ENCODE peak calls at places on chromosomes 1 and 21, in six cellular contexts. H, P, V, F, B and T are unnamed samples.
A peak's percentile ranks its signal among the peaks of the same experiment; 100 is the strongest.

GRCh38 chr1:12594966-12595838 is 22.8 kb downstream of the DHRS3 start:
- DNase-seq in F (peak; percentile 59), P (no peak), H (peak; percentile 70), B (peak; percentile 88), V (peak; percentile 68), T (no peak)

GRCh38 chr1:11804666-11805453 is 904 bp downstream of the MTHFR start:
- DNase-seq in P (peak; percentile 57), V (peak; percentile 63), H (peak; percentile 62), B (peak; percentile 63), F (peak; percentile 56), T (no peak)

GRCh38 chr1:108044318-108044717 is 79.3 kb upstream of the VAV3 start:
- DNase-seq in F (no peak), H (no peak), P (no peak), V (no peak), B (no peak), T (peak; percentile 16)

GRCh38 chr1:32060914-32061313 is 11.8 kb upstream of the TMEM39B start:
- DNase-seq in H (no peak), P (no peak), B (no peak), V (no peak), F (no peak), T (no peak)

GRCh38 chr1:82273816-82274215 is 473.1 kb downstream of the ADGRL2 start:
- DNase-seq in B (no peak), P (no peak), V (no peak), F (no peak), H (no peak), T (no peak)

GRCh38 chr1:240508201-240508600 is 103.8 kb downstream of the GREM2 start:
- DNase-seq in B (no peak), F (peak; percentile 37), V (no peak), P (no peak), H (no peak), T (no peak)

GRCh38 chr1:239816090-239816812 is 275.4 kb upstream of the FMN2 start:
- DNase-seq in H (peak; percentile 86), V (peak; percentile 77), B (peak; percentile 62), F (peak; percentile 55), P (no peak), T (no peak)

GRCh38 chr1:68384872-68385390 is 64.8 kb downstream of the RPE65 start:
- DNase-seq in H (peak; percentile 97), P (no peak), F (peak; percentile 90), B (peak; percentile 79), V (peak; percentile 80), T (no peak)

GRCh38 chr21:30058928-30059327 is 107.7 kb downstream of the CLDN17 start:
- DNase-seq in P (no peak), H (no peak), F (no peak), B (no peak), V (no peak), T (no peak)

DNA sequence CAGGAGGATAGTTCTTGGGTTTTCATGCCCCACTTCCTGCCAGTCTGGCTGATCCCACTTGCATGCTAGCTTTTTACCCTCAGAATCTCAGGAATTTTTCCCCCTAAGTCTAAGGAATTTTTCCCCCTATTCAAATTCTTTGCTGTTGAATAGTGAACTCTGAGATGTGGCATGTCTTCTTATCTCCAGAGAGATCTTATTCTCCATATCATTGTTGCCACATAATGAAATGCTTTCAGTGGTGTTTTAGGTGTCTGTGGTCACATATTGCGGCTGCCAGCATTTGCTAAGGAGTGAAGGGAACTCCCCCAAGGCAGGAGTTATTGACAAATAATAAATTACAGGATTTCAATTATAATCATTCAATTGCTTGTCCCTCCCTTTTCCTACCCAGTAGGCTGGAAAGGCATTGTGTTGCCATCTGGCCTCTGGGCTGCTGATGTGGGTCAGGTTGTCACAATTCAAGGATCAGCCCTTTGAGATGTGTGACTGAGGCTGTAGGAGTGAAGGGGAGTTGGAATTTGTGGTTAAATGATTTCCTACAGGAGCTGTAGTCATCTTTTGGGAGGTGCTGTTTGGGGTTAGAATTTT is 3.9 kb upstream of the FLG start:
- DNase-seq in P (no peak), B (peak; percentile 69), H (peak; percentile 51), F (no peak), V (no peak), T (no peak)
- H3K9me3 ChIP-seq in P (no peaks in the 10 kb centered on the region), B (no peaks in the 10 kb centered on the region), H (no peaks in the 10 kb centered on the region), F (no peaks in the 10 kb centered on the region), V (no peaks in the 10 kb centered on the region), T (no peaks in the 10 kb centered on the region)

DNA sequence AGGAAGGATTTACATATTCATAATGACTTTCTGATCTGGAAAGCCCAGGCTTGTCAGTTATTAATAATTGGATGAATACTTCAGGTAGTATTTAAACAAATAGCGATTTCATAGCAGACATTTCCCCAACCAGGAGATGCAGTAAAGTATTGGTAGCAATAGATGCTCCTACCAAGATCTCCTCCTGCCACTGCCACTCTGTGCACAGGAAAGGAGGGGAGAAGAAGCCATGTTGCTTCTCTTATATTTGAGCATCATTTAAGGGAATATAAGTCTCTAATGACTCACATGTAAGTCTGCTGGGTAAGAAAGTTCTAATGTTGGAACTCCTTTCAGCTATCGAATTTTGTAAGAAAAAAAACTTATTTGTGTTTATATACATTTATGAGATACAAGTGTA is 420 bp upstream of the IFI16 start:
- DNase-seq in P (no peak), H (no peak), F (no peak), B (no peak), V (no peak), T (peak; percentile 39)
- H2AFZ ChIP-seq in P (peak overlapping the region; percentile 38), H (peak overlapping the region; percentile 6), F (peak overlapping the region; percentile 35), B (peak overlapping the region; percentile 77), V (peak overlapping the region; percentile 83), T (peak overlapping the region; percentile 68)

GRCh38 chr21:27825035-27825434 is 858.1 kb upstream of the ADAMTS5 start:
- DNase-seq in B (no peak), F (no peak), V (no peak), P (no peak), H (no peak), T (no peak)
- H3K9me3 ChIP-seq in B (no peaks in the 10 kb centered on the region), F (no peaks in the 10 kb centered on the region), V (no peaks in the 10 kb centered on the region), P (no peaks in the 10 kb centered on the region), H (no peaks in the 10 kb centered on the region), T (peaks cover 4% of the 10 kb centered on the region)

GRCh38 chr1:6126521-6127067 is 53.5 kb downstream of the CHD5 start:
- DNase-seq in B (no peak), H (no peak), F (no peak), P (no peak), V (no peak), T (no peak)

GRCh38 chr1:6129313-6129712 is 50.8 kb downstream of the CHD5 start:
- DNase-seq in V (no peak), F (no peak), B (no peak), P (no peak), H (no peak), T (no peak)

GRCh38 chr1:6128276-6129081 is 51.6 kb downstream of the CHD5 start:
- DNase-seq in F (no peak), P (no peak), V (no peak), H (no peak), B (no peak), T (no peak)

GRCh38 chr1:6126028-6126427 is 54.1 kb downstream of the CHD5 start:
- DNase-seq in H (no peak), B (no peak), F (no peak), P (no peak), V (no peak), T (no peak)

GRCh38 chr1:6127587-6128163 is 52.4 kb downstream of the CHD5 start:
- DNase-seq in H (peak; percentile 11), F (peak; percentile 23), V (peak; percentile 41), P (peak; percentile 100), B (peak; percentile 78), T (peak; percentile 63)
- H2AFZ ChIP-seq in H (peak overlapping the region; percentile 77), F (peak overlapping the region; percentile 84), V (no peak overlapping the region), P (peak overlapping the region; percentile 99), B (no peak overlapping the region), T (no peak overlapping the region)

GRCh38 chr1:225617956-225618355 is 35.0 kb downstream of the ENAH start:
- DNase-seq in F (no peak), B (no peak), V (no peak), P (no peak), H (no peak), T (no peak)
- H3K9me3 ChIP-seq in F (no peaks in the 10 kb centered on the region), B (no peaks in the 10 kb centered on the region), V (no peaks in the 10 kb centered on the region), P (no peaks in the 10 kb centered on the region), H (no peaks in the 10 kb centered on the region), T (no peaks in the 10 kb centered on the region)

DNA sequence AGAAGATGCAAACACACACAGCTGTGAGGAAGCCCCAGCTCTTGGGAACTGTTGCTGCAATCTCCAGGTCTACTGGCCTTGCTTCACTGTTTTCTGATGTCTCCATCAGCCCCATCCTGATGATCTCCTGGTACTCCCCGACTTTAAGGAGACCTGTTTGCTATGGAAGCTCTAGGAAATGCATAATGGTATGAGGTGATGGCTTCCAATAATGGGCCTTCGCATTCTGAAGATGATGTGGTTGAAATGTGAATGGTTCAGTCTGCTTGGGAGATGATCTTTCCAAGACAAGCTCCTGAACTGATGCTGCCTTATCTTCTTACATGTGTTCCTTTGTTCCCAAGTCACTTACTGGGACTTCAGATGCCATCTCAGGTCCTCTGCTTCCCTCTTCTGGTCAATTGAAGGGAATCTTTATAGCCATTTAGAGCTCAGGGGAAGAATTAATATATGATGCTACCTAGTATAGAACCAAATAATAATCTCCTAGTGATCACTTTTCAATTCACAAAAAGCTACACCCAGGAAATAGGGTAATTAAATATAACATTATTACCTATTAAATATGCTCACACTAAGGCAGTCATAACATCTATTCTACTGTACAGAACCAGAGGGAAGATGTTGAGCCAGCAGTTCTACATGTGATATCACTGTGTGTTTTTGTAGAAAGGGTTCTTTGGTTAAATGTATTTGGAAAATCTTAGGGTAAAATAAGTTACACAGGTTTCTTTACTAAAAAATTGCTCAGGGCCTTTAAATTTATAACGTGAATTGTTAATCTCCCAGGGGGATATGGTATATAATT is 73.9 kb upstream of the VTCN1 start:
- DNase-seq in P (peak; percentile 58), H (peak; percentile 63), F (peak; percentile 79), V (peak; percentile 79), B (peak; percentile 71), T (peak; percentile 20)
- H2AFZ ChIP-seq in P (no peak overlapping the region), H (peak overlapping the region; percentile 29), F (no peak overlapping the region), V (no peak overlapping the region), B (no peak overlapping the region), T (no peak overlapping the region)

GRCh38 chr1:48939828-48940227 is 163.1 kb upstream of the BEND5 start:
- DNase-seq in F (no peak), B (no peak), V (no peak), P (no peak), H (no peak), T (no peak)
- H3K9me3 ChIP-seq in F (peaks cover 9% of the 10 kb centered on the region), B (no peaks in the 10 kb centered on the region), V (no peaks in the 10 kb centered on the region), P (no peaks in the 10 kb centered on the region), H (no peaks in the 10 kb centered on the region), T (no peaks in the 10 kb centered on the region)